ENCODE peak calls at places on chromosomes 5 and 9, in seven cellular contexts. S is WTC11, Z is AG04449, T is nephron progenitor cell, F is RWPE1, O is adrenal gland, U is AG04450. Q is an unnamed sample.

GRCh38 chr5:66515209-66515608 is 81.0 kb upstream of the MAST4 start:
- DNase-seq in Z (no peak), O (no peak), U (no peak), F (no peak), T (no peak), S (no peak), Q (no peak)

GRCh38 chr9:125747765-125748510 is 765 bp downstream of the PBX3 start:
- DNase-seq in F (peak), O (peak), T (peak), Z (no peak), U (no peak), S (peak), Q (peak)

GRCh38 chr9:106421772-106422171 is 441.2 kb upstream of the ZNF462 start:
- DNase-seq in S (no peak), Z (no peak), T (no peak), F (no peak), O (no peak), U (no peak), Q (no peak)

GRCh38 chr9:98517710-98518109 is 191.0 kb downstream of the GABBR2 start:
- DNase-seq in S (no peak), T (no peak), F (no peak), U (no peak), O (no peak), Z (no peak), Q (no peak)

GRCh38 chr9:121612511-121612998 is 38.9 kb upstream of the DAB2IP start:
- DNase-seq in U (no peak), O (no peak), F (peak), Z (no peak), S (no peak), T (no peak), Q (peak)

GRCh38 chr5:134738963-134739661 is 764 bp downstream of the CAMLG start:
- DNase-seq in U (no peak), O (peak), Z (no peak), S (no peak), F (peak), T (peak), Q (peak)

GRCh38 chr9:128702445-128702948 is at the start of gene PKN3:
- DNase-seq in S (peak), U (no peak), T (peak), O (peak), Z (no peak), F (peak), Q (peak)

GRCh38 chr9:109815366-109815947 is 35.5 kb downstream of the PALM2AKAP2 start:
- DNase-seq in F (no peak), Z (peak), O (no peak), U (no peak), T (no peak), S (no peak), Q (no peak)

GRCh38 chr9:135707449-135708138 is 5.6 kb downstream of the KCNT1 start:
- DNase-seq in F (no peak), S (no peak), Z (no peak), U (no peak), T (no peak), O (peak), Q (no peak)

GRCh38 chr9:14347408-14348224 is 33.7 kb upstream of the NFIB start:
- DNase-seq in F (peak), Z (no peak), U (no peak), T (peak), S (peak), O (peak), Q (peak)

GRCh38 chr5:139768802-139769465 is 26.7 kb upstream of the PSD2 start:
- DNase-seq in O (no peak), Z (no peak), F (no peak), U (no peak), T (no peak), S (no peak), Q (no peak)

GRCh38 chr5:135482383-135482933 is 30.3 kb upstream of the TIFAB start:
- DNase-seq in Z (no peak), F (no peak), O (peak), T (no peak), U (no peak), S (no peak), Q (peak)

GRCh38 chr9:135616621-135617537 is 22.5 kb downstream of the GLT6D1 start:
- DNase-seq in Z (no peak), F (no peak), S (no peak), U (no peak), O (no peak), T (no peak), Q (no peak)

GRCh38 chr5:52997424-52997823 is 8.3 kb downstream of the ITGA2 start:
- DNase-seq in Z (no peak), T (no peak), U (no peak), F (no peak), O (no peak), S (no peak), Q (peak)

GRCh38 chr5:71836084-71836483 is 117.0 kb downstream of the CARTPT start:
- DNase-seq in Z (no peak), S (no peak), U (no peak), T (no peak), O (no peak), F (peak), Q (no peak)

GRCh38 chr5:87916320-87916719 is 352.3 kb downstream of the TMEM161B start:
- DNase-seq in F (no peak), U (no peak), O (no peak), T (no peak), Z (no peak), S (no peak), Q (no peak)

GRCh38 chr9:114653556-114654159 is 3.9 kb downstream of the TEX53 start:
- DNase-seq in Z (no peak), S (peak), F (peak), T (peak), O (peak), U (peak), Q (peak)

GRCh38 chr5:139822553-139823425 is 27.2 kb downstream of the PSD2 start:
- DNase-seq in Z (no peak), F (no peak), U (no peak), S (peak), T (no peak), O (no peak), Q (no peak)

GRCh38 chr9:629136-629535 is 212.4 kb upstream of the DMRT1 start:
- DNase-seq in U (no peak), S (no peak), F (no peak), Z (no peak), O (no peak), T (no peak), Q (no peak)

GRCh38 chr9:109098221-109098959 is 21.4 kb downstream of the TMEM245 start:
- DNase-seq in F (no peak), T (peak), U (no peak), Z (no peak), O (peak), S (no peak), Q (peak)

GRCh38 chr9:121682201-121682600 is 30.8 kb downstream of the DAB2IP start:
- DNase-seq in S (no peak), T (no peak), Z (no peak), O (no peak), F (peak), U (no peak), Q (no peak)

DNA sequence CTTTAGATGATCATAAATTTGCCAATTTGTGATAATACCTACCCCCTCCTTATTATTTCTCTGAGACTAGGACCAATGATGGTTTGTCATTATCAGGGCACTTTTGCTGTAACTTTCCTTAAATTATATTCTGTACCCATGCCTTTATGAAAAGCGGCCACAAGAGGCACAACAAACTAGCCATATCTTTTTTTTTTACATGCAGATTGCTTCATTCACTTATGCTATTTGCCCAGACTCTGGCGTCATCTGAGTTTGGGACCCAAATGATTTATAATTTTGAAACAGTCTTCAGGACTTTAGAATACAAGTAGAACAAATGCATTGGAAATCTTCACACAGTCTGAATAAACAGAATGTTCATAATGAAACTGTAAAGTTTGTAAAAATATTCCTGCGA is 408.1 kb downstream of the MAT2B start:
- DNase-seq in F (no peak), U (no peak), S (no peak), Z (no peak), O (no peak), T (no peak), Q (no peak)
- TF ChIP-seq CTCF in F (no peak), U (no peak), S (no peak), Z (no peak), O (no peak), T (no peak), Q (peak)

GRCh38 chr5:74669824-74670223 is 15.2 kb upstream of the HEXB start:
- DNase-seq in O (no peak), S (no peak), F (no peak), Z (no peak), U (no peak), T (no peak), Q (no peak)
- TF ChIP-seq CTCF in O (no peak), S (no peak), F (no peak), Z (no peak), U (no peak), T (no peak), Q (no peak)

GRCh38 chr5:165232187-165232586 is 1726.8 kb downstream of the MAT2B start:
- DNase-seq in U (no peak), Z (no peak), T (no peak), S (no peak), O (no peak), F (no peak), Q (no peak)

GRCh38 chr5:165224366-165224765 is 1718.9 kb downstream of the MAT2B start:
- DNase-seq in T (no peak), S (no peak), U (no peak), Z (no peak), O (no peak), F (no peak), Q (no peak)

GRCh38 chr5:165228184-165228583 is 1722.8 kb downstream of the MAT2B start:
- DNase-seq in T (no peak), S (no peak), F (no peak), Z (no peak), O (no peak), U (no peak), Q (no peak)

GRCh38 chr5:165232629-165233028 is 1727.2 kb downstream of the MAT2B start:
- DNase-seq in O (no peak), T (no peak), Z (no peak), U (no peak), S (no peak), F (no peak), Q (no peak)

DNA sequence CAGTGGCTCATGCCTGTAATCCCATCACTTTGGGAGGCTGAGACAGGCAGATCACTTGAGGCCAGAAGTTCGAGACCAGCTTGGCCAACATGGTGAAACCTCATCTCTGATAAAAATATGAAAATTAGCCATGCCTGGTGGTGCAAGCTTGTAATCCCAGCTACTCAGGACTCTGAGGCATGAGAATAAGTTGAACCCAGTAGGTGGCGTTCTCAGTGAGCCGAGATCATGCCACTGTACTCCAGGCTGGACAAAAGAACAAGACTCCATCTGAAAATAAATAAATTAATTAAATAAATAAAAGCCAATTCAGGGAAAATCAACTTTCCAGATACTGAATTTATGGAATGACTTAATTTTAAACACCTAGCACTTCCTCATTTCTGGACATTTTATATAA is 1722.1 kb downstream of the MAT2B start:
- DNase-seq in U (no peak), Z (no peak), O (no peak), S (no peak), T (no peak), F (no peak), Q (no peak)
- TF ChIP-seq CTCF in U (no peak), Z (no peak), O (no peak), S (no peak), T (no peak), F (no peak), Q (peak)

DNA sequence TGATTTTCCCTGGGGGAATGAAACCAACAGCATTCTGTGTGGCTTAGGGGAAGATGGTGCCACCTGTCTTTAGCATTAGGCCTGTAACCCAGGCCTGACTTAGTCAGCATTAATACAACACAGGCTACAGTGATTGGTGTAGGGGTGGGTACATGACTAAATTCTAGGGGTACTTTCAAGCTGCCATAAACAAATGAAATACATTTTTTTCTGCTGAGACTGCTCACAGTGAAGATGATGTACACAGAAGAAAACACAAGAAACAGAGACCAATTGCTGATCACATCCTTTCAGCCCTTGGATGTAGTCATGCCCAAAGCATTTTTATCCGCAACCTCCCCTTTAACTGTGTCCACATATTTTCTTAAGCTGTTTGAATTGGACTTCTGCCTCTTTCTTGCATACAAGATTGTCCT is 527.2 kb downstream of the KCTD16 start:
- DNase-seq in T (no peak), F (peak), Z (peak), S (no peak), O (no peak), U (peak), Q (no peak)
- TF ChIP-seq CTCF in T (no peak), F (no peak), Z (peak), S (no peak), O (no peak), U (peak), Q (no peak)

DNA sequence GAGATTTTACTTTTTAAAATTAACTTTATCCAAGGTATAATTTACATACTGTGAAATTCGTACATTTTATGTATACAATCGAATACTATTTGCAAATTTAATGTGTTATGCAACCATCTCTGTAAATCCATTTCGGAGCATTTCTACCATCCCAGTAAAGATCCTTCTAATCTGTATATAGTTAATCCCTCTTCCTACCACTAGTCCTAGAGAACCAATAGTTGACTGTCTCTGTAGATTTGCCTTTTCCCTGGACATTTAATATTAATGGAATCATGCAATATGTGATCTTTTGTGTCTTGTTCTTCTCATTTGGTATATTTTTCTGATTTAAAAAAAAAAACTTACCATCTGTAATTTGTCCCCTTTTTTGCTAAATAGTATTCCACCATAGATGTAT is 74.8 kb downstream of the RAB24 start:
- DNase-seq in O (no peak), S (no peak), Z (no peak), F (no peak), T (no peak), U (no peak), Q (no peak)
- TF ChIP-seq CTCF in O (no peak), S (no peak), Z (no peak), F (no peak), T (no peak), U (no peak), Q (no peak)

GRCh38 chr5:155024015-155024414 is 10.5 kb downstream of the KIF4B start:
- DNase-seq in U (no peak), F (no peak), T (no peak), S (peak), Z (no peak), O (no peak), Q (no peak)

GRCh38 chr5:155029240-155029639 is 15.7 kb downstream of the KIF4B start:
- DNase-seq in S (no peak), U (no peak), O (no peak), F (no peak), T (no peak), Z (no peak), Q (no peak)

GRCh38 chr5:155025890-155026289 is 12.3 kb downstream of the KIF4B start:
- DNase-seq in U (no peak), Z (no peak), S (no peak), O (no peak), T (no peak), F (no peak), Q (no peak)

GRCh38 chr5:155023320-155023719 is 9.8 kb downstream of the KIF4B start:
- DNase-seq in O (no peak), S (no peak), Z (no peak), U (no peak), F (no peak), T (no peak), Q (no peak)

GRCh38 chr5:155027993-155028629 is 14.6 kb downstream of the KIF4B start:
- DNase-seq in Z (no peak), O (no peak), F (peak), U (no peak), S (no peak), T (no peak), Q (peak)
- TF ChIP-seq CTCF in Z (no peak), O (no peak), F (peak), U (peak), S (no peak), T (no peak), Q (peak)

DNA sequence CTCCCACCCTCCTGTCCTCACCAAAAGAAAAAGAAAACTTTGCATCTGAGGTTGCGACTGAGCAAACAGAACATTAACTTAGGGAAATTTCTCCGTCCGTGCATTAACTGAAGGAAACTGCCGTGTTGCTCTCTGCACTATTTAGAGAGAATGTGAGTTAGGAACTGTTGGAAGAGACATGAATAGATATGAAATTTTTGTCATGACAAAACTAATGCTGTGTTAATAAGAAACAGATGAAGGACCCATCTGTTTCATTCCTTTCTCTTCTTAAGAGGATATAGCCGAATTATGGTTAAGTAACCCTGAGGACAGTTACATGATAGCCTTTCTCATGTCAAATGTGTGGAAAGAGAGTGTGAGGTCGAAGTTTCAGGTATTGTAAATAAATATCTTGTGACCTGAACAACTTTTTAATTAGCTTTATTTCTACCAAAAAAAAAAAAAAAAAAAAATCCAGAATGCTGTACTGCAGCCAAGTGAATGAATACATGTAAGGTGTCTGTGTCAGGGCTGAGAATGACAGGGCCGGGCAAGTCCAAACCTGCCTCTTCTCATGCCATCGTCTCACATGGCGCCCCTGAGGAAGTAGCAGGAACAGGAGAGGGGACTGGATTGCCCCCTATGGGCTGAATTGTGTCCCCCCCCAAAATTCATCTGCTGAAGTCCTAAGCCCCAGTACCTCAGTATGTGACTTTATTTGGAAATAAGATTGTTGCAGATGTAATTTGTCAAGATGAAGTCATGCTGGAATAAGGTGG is 35.6 kb upstream of the ANKRD33B start:
- DNase-seq in T (no peak), U (no peak), O (no peak), Z (peak), S (no peak), F (peak), Q (no peak)
- TF ChIP-seq CTCF in T (no peak), U (peak), O (no peak), Z (no peak), S (no peak), F (no peak), Q (peak)

GRCh38 chr5:35305336-35306020 is 75.2 kb upstream of the PRLR start:
- DNase-seq in Z (no peak), U (no peak), T (no peak), S (no peak), O (no peak), F (no peak), Q (no peak)

GRCh38 chr5:35303152-35303551 is 72.9 kb upstream of the PRLR start:
- DNase-seq in Z (no peak), F (no peak), U (no peak), S (no peak), O (no peak), T (no peak), Q (no peak)

GRCh38 chr5:35308391-35308790 is 78.1 kb upstream of the PRLR start:
- DNase-seq in F (no peak), S (no peak), Z (no peak), U (no peak), T (peak), O (peak), Q (peak)

GRCh38 chr5:35306716-35307365 is 76.6 kb upstream of the PRLR start:
- DNase-seq in T (no peak), U (no peak), O (no peak), F (no peak), S (no peak), Z (no peak), Q (no peak)

DNA sequence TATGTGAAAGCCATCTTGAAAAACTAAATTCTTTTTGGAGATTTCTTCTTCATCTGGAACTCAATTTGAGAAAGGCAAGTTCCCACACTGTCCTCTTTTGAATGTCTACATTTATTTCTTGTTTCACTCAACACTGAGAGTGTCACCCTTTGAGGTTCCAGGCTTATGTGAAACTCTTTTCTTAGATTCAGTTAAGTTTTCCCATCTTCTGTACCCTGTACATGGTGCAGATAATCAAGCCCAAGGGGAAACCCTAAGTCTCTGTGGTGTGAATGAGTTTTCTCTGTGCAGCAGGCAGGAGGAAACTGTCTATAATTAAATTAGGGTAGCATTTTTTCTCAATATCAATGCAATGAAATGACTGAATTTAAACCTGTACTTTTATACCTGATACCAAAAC is 72.3 kb upstream of the PRLR start:
- DNase-seq in S (no peak), U (no peak), T (no peak), Z (no peak), O (no peak), F (no peak), Q (no peak)
- TF ChIP-seq CTCF in S (no peak), U (no peak), T (no peak), Z (no peak), O (no peak), F (no peak), Q (no peak)

GRCh38 chr5:150254363-150255154 is 35.0 kb downstream of the CAMK2A start:
- DNase-seq in O (no peak), U (no peak), S (no peak), F (no peak), Z (no peak), T (no peak), Q (no peak)

GRCh38 chr5:150257424-150257823 is 32.1 kb downstream of the CAMK2A start:
- DNase-seq in U (no peak), S (no peak), T (no peak), Z (no peak), O (no peak), F (no peak), Q (no peak)

GRCh38 chr5:150258126-150258525 is 31.4 kb downstream of the CAMK2A start:
- DNase-seq in F (no peak), Z (no peak), T (no peak), O (no peak), U (no peak), S (no peak), Q (peak)

GRCh38 chr5:150255659-150256415 is 33.7 kb downstream of the CAMK2A start:
- DNase-seq in S (no peak), T (no peak), Z (no peak), O (no peak), F (no peak), U (no peak), Q (peak)

GRCh38 chr5:150256416-150257064 is 33.0 kb downstream of the CAMK2A start:
- DNase-seq in F (no peak), Z (no peak), S (peak), U (no peak), T (peak), O (no peak), Q (peak)
- TF ChIP-seq CTCF in F (no peak), Z (no peak), S (no peak), U (peak), T (peak), O (no peak), Q (peak)